ENCODE peak calls at places on chromosomes 1 and 21, in eight cellular contexts. One of them, this sample, is unnamed. For H3K4me1, the result is how much of the 10 kb centered on the place peaks cover.

GRCh38 chr1:197526736-197527371 is 248.4 kb downstream of the DENND1B start:
- DNase-seq in A549: peak
- DNase-seq in K562: peak
- DNase-seq in adrenal gland: no peak
- DNase-seq in mammary epithelial cell: peak
- DNase-seq in right lobe of liver: no peak
- DNase-seq in pancreas: no peak
- DNase-seq in fibroblast of lung: peak
- DNase-seq in this sample: no peak

GRCh38 chr1:96509944-96510343 is 211.6 kb upstream of the PTBP2 start:
- DNase-seq in K562: no peak
- DNase-seq in right lobe of liver: no peak
- DNase-seq in adrenal gland: no peak
- DNase-seq in mammary epithelial cell: no peak
- DNase-seq in fibroblast of lung: no peak
- DNase-seq in pancreas: no peak
- DNase-seq in A549: no peak
- DNase-seq in this sample: no peak

GRCh38 chr1:160519542-160520435 is 3.3 kb downstream of the SLAMF6 start:
- DNase-seq in right lobe of liver: no peak
- DNase-seq in mammary epithelial cell: peak
- DNase-seq in fibroblast of lung: no peak
- DNase-seq in adrenal gland: no peak
- DNase-seq in pancreas: no peak
- DNase-seq in K562: peak
- DNase-seq in A549: peak
- DNase-seq in this sample: no peak

GRCh38 chr1:188127507-188127906 is 1298.8 kb downstream of the PLA2G4A start:
- DNase-seq in A549: no peak
- DNase-seq in mammary epithelial cell: peak
- DNase-seq in K562: no peak
- DNase-seq in right lobe of liver: no peak
- DNase-seq in adrenal gland: no peak
- DNase-seq in pancreas: no peak
- DNase-seq in fibroblast of lung: no peak
- DNase-seq in this sample: no peak

GRCh38 chr21:19501115-19501514 is 1097.5 kb upstream of the TMPRSS15 start:
- DNase-seq in pancreas: no peak
- DNase-seq in K562: no peak
- DNase-seq in fibroblast of lung: no peak
- DNase-seq in A549: no peak
- DNase-seq in right lobe of liver: no peak
- DNase-seq in mammary epithelial cell: no peak
- DNase-seq in adrenal gland: no peak
- DNase-seq in this sample: no peak

GRCh38 chr21:45104560-45104959 is 30.2 kb downstream of the ADARB1 start:
- DNase-seq in adrenal gland: no peak
- DNase-seq in A549: no peak
- DNase-seq in K562: no peak
- DNase-seq in pancreas: peak
- DNase-seq in right lobe of liver: peak
- DNase-seq in mammary epithelial cell: peak
- DNase-seq in fibroblast of lung: no peak
- DNase-seq in this sample: peak

GRCh38 chr1:106523448-106523847 is 533.0 kb upstream of the PRMT6 start:
- DNase-seq in A549: no peak
- DNase-seq in fibroblast of lung: no peak
- DNase-seq in mammary epithelial cell: no peak
- DNase-seq in K562: no peak
- DNase-seq in pancreas: no peak
- DNase-seq in adrenal gland: no peak
- DNase-seq in right lobe of liver: no peak
- DNase-seq in this sample: no peak

GRCh38 chr21:38447611-38448010 is 50.7 kb downstream of the ERG start:
- DNase-seq in right lobe of liver: no peak
- DNase-seq in adrenal gland: no peak
- DNase-seq in fibroblast of lung: no peak
- DNase-seq in pancreas: no peak
- DNase-seq in A549: no peak
- DNase-seq in mammary epithelial cell: no peak
- DNase-seq in K562: no peak
- DNase-seq in this sample: no peak

GRCh38 chr1:196355206-196355786 is 252.9 kb downstream of the KCNT2 start:
- DNase-seq in fibroblast of lung: peak
- DNase-seq in adrenal gland: no peak
- DNase-seq in K562: peak
- DNase-seq in pancreas: no peak
- DNase-seq in right lobe of liver: no peak
- DNase-seq in A549: peak
- DNase-seq in mammary epithelial cell: no peak
- DNase-seq in this sample: no peak

GRCh38 chr1:30378991-30379581 is 344.3 kb downstream of the MATN1 start:
- DNase-seq in pancreas: no peak
- DNase-seq in right lobe of liver: no peak
- DNase-seq in A549: no peak
- DNase-seq in mammary epithelial cell: peak
- DNase-seq in adrenal gland: no peak
- DNase-seq in K562: no peak
- DNase-seq in fibroblast of lung: peak
- DNase-seq in this sample: peak

GRCh38 chr1:39672551-39672947 is 642 bp upstream of the NT5C1A start:
- DNase-seq in adrenal gland: no peak
- DNase-seq in fibroblast of lung: no peak
- DNase-seq in A549: peak
- DNase-seq in right lobe of liver: no peak
- DNase-seq in pancreas: no peak
- DNase-seq in K562: peak
- DNase-seq in mammary epithelial cell: no peak
- DNase-seq in this sample: peak

GRCh38 chr1:17606826-17607440 is 67.4 kb downstream of the ARHGEF10L start:
- DNase-seq in right lobe of liver: no peak
- DNase-seq in fibroblast of lung: peak
- DNase-seq in A549: peak
- DNase-seq in pancreas: peak
- DNase-seq in mammary epithelial cell: peak
- DNase-seq in K562: peak
- DNase-seq in adrenal gland: peak
- DNase-seq in this sample: peak

GRCh38 chr1:11501491-11501897 is 22.5 kb downstream of the DISP3 start:
- DNase-seq in mammary epithelial cell: no peak
- DNase-seq in A549: no peak
- DNase-seq in adrenal gland: peak
- DNase-seq in fibroblast of lung: no peak
- DNase-seq in right lobe of liver: no peak
- DNase-seq in pancreas: no peak
- DNase-seq in K562: no peak
- DNase-seq in this sample: no peak

GRCh38 chr1:37704966-37705365 is 12.7 kb downstream of the CDCA8 start:
- DNase-seq in pancreas: no peak
- DNase-seq in fibroblast of lung: peak
- DNase-seq in adrenal gland: no peak
- DNase-seq in mammary epithelial cell: no peak
- DNase-seq in K562: no peak
- DNase-seq in right lobe of liver: no peak
- DNase-seq in A549: no peak
- DNase-seq in this sample: no peak

GRCh38 chr1:226417830-226418546 is 10.1 kb upstream of the PARP1 start:
- DNase-seq in right lobe of liver: no peak
- DNase-seq in mammary epithelial cell: no peak
- DNase-seq in fibroblast of lung: no peak
- DNase-seq in adrenal gland: no peak
- DNase-seq in K562: no peak
- DNase-seq in A549: no peak
- DNase-seq in pancreas: no peak
- DNase-seq in this sample: no peak

GRCh38 chr1:65812065-65812464 is 19.4 kb downstream of the PDE4B start:
- DNase-seq in adrenal gland: peak
- DNase-seq in right lobe of liver: peak
- DNase-seq in A549: no peak
- DNase-seq in fibroblast of lung: peak
- DNase-seq in K562: peak
- DNase-seq in mammary epithelial cell: peak
- DNase-seq in pancreas: no peak
- DNase-seq in this sample: no peak

GRCh38 chr1:94658221-94658620 is 116.7 kb upstream of the F3 start:
- DNase-seq in pancreas: no peak
- DNase-seq in fibroblast of lung: peak
- DNase-seq in K562: no peak
- DNase-seq in adrenal gland: no peak
- DNase-seq in mammary epithelial cell: peak
- DNase-seq in A549: no peak
- DNase-seq in right lobe of liver: no peak
- DNase-seq in this sample: no peak

GRCh38 chr1:113830039-113830438 is 17.8 kb upstream of the RSBN1 start:
- DNase-seq in K562: no peak
- DNase-seq in A549: no peak
- DNase-seq in adrenal gland: no peak
- DNase-seq in mammary epithelial cell: peak
- DNase-seq in fibroblast of lung: no peak
- DNase-seq in right lobe of liver: no peak
- DNase-seq in pancreas: no peak
- DNase-seq in this sample: no peak

GRCh38 chr1:12480748-12481362 is 137.2 kb downstream of the DHRS3 start:
- DNase-seq in right lobe of liver: no peak
- DNase-seq in pancreas: no peak
- DNase-seq in fibroblast of lung: peak
- DNase-seq in A549: peak
- DNase-seq in adrenal gland: no peak
- DNase-seq in mammary epithelial cell: peak
- DNase-seq in K562: peak
- DNase-seq in this sample: no peak

GRCh38 chr21:40466893-40467483 is 380.0 kb downstream of the DSCAM start:
- DNase-seq in fibroblast of lung: no peak
- DNase-seq in right lobe of liver: no peak
- DNase-seq in pancreas: no peak
- DNase-seq in K562: peak
- DNase-seq in adrenal gland: no peak
- DNase-seq in mammary epithelial cell: peak
- DNase-seq in A549: no peak
- DNase-seq in this sample: no peak

GRCh38 chr1:64744492-64745180 is at the start of gene RAVER2:
- DNase-seq in right lobe of liver: peak
- DNase-seq in mammary epithelial cell: peak
- DNase-seq in A549: peak
- DNase-seq in adrenal gland: peak
- DNase-seq in K562: peak
- DNase-seq in pancreas: peak
- DNase-seq in fibroblast of lung: peak
- DNase-seq in this sample: peak

GRCh38 chr1:205319081-205320018 is 2.2 kb downstream of the NUAK2 start:
- DNase-seq in A549: no peak
- DNase-seq in K562: no peak
- DNase-seq in fibroblast of lung: peak
- DNase-seq in pancreas: peak
- DNase-seq in right lobe of liver: peak
- DNase-seq in adrenal gland: peak
- DNase-seq in mammary epithelial cell: peak
- DNase-seq in this sample: no peak

GRCh38 chr1:205321109-205321958 is at the start of gene NUAK2:
- DNase-seq in A549: peak
- DNase-seq in fibroblast of lung: peak
- DNase-seq in adrenal gland: peak
- DNase-seq in mammary epithelial cell: peak
- DNase-seq in right lobe of liver: peak
- DNase-seq in pancreas: peak
- DNase-seq in K562: peak
- DNase-seq in this sample: peak

GRCh38 chr1:205316179-205316578 is 5.4 kb downstream of the NUAK2 start:
- DNase-seq in fibroblast of lung: no peak
- DNase-seq in A549: no peak
- DNase-seq in adrenal gland: no peak
- DNase-seq in mammary epithelial cell: no peak
- DNase-seq in K562: no peak
- DNase-seq in right lobe of liver: no peak
- DNase-seq in pancreas: no peak
- DNase-seq in this sample: no peak

GRCh38 chr1:205317311-205317917 is 4.1 kb downstream of the NUAK2 start:
- DNase-seq in pancreas: peak
- DNase-seq in A549: no peak
- DNase-seq in right lobe of liver: peak
- DNase-seq in K562: no peak
- DNase-seq in fibroblast of lung: peak
- DNase-seq in mammary epithelial cell: peak
- DNase-seq in adrenal gland: peak
- DNase-seq in this sample: peak

GRCh38 chr1:205318231-205318991 is 3.1 kb downstream of the NUAK2 start:
- DNase-seq in A549: no peak
- DNase-seq in fibroblast of lung: no peak
- DNase-seq in adrenal gland: no peak
- DNase-seq in K562: no peak
- DNase-seq in mammary epithelial cell: peak
- DNase-seq in right lobe of liver: peak
- DNase-seq in pancreas: no peak
- DNase-seq in this sample: no peak
- H3K4me1 ChIP-seq in A549: half or more
- H3K4me1 ChIP-seq in fibroblast of lung: under half
- H3K4me1 ChIP-seq in adrenal gland: under half
- H3K4me1 ChIP-seq in K562: under half
- H3K4me1 ChIP-seq in mammary epithelial cell: under half
- H3K4me1 ChIP-seq in right lobe of liver: half or more
- H3K4me1 ChIP-seq in pancreas: half or more
- H3K4me1 ChIP-seq in this sample: under half

DNA sequence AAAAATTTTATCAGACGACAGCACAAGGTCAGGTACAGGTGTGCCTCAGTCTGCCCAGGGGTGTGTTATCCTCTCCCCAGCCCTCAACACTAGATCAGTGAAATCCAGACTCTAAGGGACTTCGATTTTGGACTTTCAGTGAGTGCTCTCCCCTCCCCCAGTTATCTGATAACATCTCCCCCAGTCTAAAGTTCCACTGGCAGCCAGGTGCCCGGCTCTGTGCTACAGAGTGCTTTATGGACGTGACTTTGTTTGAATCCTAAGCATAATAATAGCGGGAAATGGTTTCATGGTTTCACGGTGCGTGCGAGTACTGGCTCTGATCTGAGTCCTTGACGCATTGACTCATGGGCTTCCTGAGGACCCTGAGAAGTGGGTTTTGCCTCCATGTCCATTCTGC is 3.2 kb downstream of the SPSB1 start:
- DNase-seq in pancreas: no peak
- DNase-seq in right lobe of liver: no peak
- DNase-seq in fibroblast of lung: no peak
- DNase-seq in K562: no peak
- DNase-seq in adrenal gland: no peak
- DNase-seq in A549: no peak
- DNase-seq in mammary epithelial cell: no peak
- DNase-seq in this sample: no peak
- H3K4me3 ChIP-seq in pancreas: no peak
- H3K4me3 ChIP-seq in right lobe of liver: no peak
- H3K4me3 ChIP-seq in fibroblast of lung: no peak
- H3K4me3 ChIP-seq in K562: no peak
- H3K4me3 ChIP-seq in adrenal gland: no peak
- H3K4me3 ChIP-seq in A549: no peak
- H3K4me3 ChIP-seq in mammary epithelial cell: no peak
- H3K4me3 ChIP-seq in this sample: no peak

GRCh38 chr1:89780721-89781120 is 40.1 kb upstream of the LRRC8D start:
- DNase-seq in A549: peak
- DNase-seq in fibroblast of lung: peak
- DNase-seq in adrenal gland: no peak
- DNase-seq in pancreas: no peak
- DNase-seq in K562: peak
- DNase-seq in right lobe of liver: no peak
- DNase-seq in mammary epithelial cell: peak
- DNase-seq in this sample: no peak
- TF ChIP-seq CTCF in A549: peak
- TF ChIP-seq CTCF in fibroblast of lung: peak
- TF ChIP-seq CTCF in adrenal gland: peak
- TF ChIP-seq CTCF in pancreas: no peak
- TF ChIP-seq CTCF in K562: no peak
- TF ChIP-seq CTCF in right lobe of liver: peak
- TF ChIP-seq CTCF in mammary epithelial cell: peak
- TF ChIP-seq CTCF in this sample: peak

GRCh38 chr1:15618685-15619525 is 1.6 kb downstream of the DDI2 start:
- DNase-seq in fibroblast of lung: peak
- DNase-seq in mammary epithelial cell: peak
- DNase-seq in adrenal gland: no peak
- DNase-seq in right lobe of liver: no peak
- DNase-seq in A549: no peak
- DNase-seq in pancreas: no peak
- DNase-seq in K562: no peak
- DNase-seq in this sample: no peak
- H3K4me1 ChIP-seq in fibroblast of lung: under half
- H3K4me1 ChIP-seq in mammary epithelial cell: under half
- H3K4me1 ChIP-seq in adrenal gland: under half
- H3K4me1 ChIP-seq in right lobe of liver: half or more
- H3K4me1 ChIP-seq in A549: under half
- H3K4me1 ChIP-seq in pancreas: under half
- H3K4me1 ChIP-seq in K562: under half
- H3K4me1 ChIP-seq in this sample: under half